ENCODE peak calls at places on chromosomes 12 and 14, in four cellular contexts. Y is K562, N is HepG2, K is GM12878. H is an unnamed sample.

GRCh38 chr14:49969961-49970360 is 77.1 kb downstream of the ARF6 start:
- DNase-seq in Y (no peak), N (no peak), K (no peak), H (no peak)

GRCh38 chr12:54478270-54478669 is 4.9 kb upstream of the GTSF1 start:
- DNase-seq in Y (no peak), N (no peak), K (no peak), H (no peak)

GRCh38 chr14:105760691-105761344 is 234.4 kb downstream of the TMEM121 start:
- DNase-seq in Y (no peak), N (no peak), K (no peak), H (no peak)

GRCh38 chr12:90020006-90020405 is 311.4 kb upstream of the ATP2B1 start:
- DNase-seq in Y (no peak), N (no peak), K (no peak), H (no peak)

GRCh38 chr14:71116206-71117122 is 209.2 kb downstream of the PCNX1 start:
- DNase-seq in Y (no peak), N (peak), K (peak), H (no peak)

GRCh38 chr14:30779210-30779609 is 95.1 kb upstream of the COCH start:
- DNase-seq in Y (no peak), N (no peak), K (no peak), H (no peak)

GRCh38 chr12:5499566-5500325 is 67.8 kb downstream of the NTF3 start:
- DNase-seq in Y (no peak), N (no peak), K (no peak), H (no peak)

GRCh38 chr12:87280893-87281292 is 748.3 kb downstream of the C12orf50 start:
- DNase-seq in Y (no peak), N (no peak), K (no peak), H (no peak)

GRCh38 chr12:4648099-4648498 is 752 bp downstream of the AKAP3 start:
- DNase-seq in Y (no peak), N (no peak), K (no peak), H (no peak)

GRCh38 chr12:27577688-27578087 is 53.7 kb downstream of the PPFIBP1 start:
- DNase-seq in Y (no peak), N (no peak), K (no peak), H (no peak)

GRCh38 chr14:76673261-76673660 is 88.0 kb upstream of the VASH1 start:
- DNase-seq in Y (no peak), N (no peak), K (no peak), H (no peak)

GRCh38 chr12:61357496-61357895 is 902.7 kb upstream of the USP15 start:
- DNase-seq in Y (no peak), N (no peak), K (no peak), H (no peak)

GRCh38 chr12:28539691-28540323 is 349.6 kb downstream of the CCDC91 start:
- DNase-seq in Y (no peak), N (no peak), K (no peak), H (no peak)

GRCh38 chr12:51246254-51246853 is 7.7 kb downstream of the DAZAP2 start:
- DNase-seq in Y (peak), N (no peak), K (no peak), H (no peak)

GRCh38 chr14:24816011-24816928 is 182.3 kb upstream of the GZMB start:
- DNase-seq in Y (no peak), N (peak), K (no peak), H (no peak)

GRCh38 chr14:35808076-35808657 is 928 bp downstream of the RALGAPA1 start:
- DNase-seq in Y (peak), N (no peak), K (no peak), H (peak)

GRCh38 chr14:68680541-68681051 is 112.3 kb downstream of the ZFP36L1 start:
- DNase-seq in Y (no peak), N (no peak), K (no peak), H (no peak)

GRCh38 chr12:123096159-123096558 is 54.7 kb downstream of the PITPNM2 start:
- DNase-seq in Y (no peak), N (no peak), K (no peak), H (no peak)

GRCh38 chr12:54439521-54440255 is 20.6 kb upstream of the ITGA5 start:
- DNase-seq in Y (peak), N (peak), K (no peak), H (peak)

GRCh38 chr12:107655281-107656065 is 30.1 kb upstream of the PWP1 start:
- DNase-seq in Y (no peak), N (no peak), K (no peak), H (no peak)

GRCh38 chr12:122422769-122423257 is 344 bp upstream of the CLIP1 start:
- DNase-seq in Y (peak), N (peak), K (no peak), H (no peak)

GRCh38 chr14:24605435-24606190 is 3.9 kb downstream of the GZMH start:
- DNase-seq in Y (peak), N (peak), K (no peak), H (peak)

GRCh38 chr14:104792101-104792884 is 3.3 kb downstream of the AKT1 start:
- DNase-seq in Y (no peak), N (no peak), K (no peak), H (no peak)

GRCh38 chr12:71904629-71905028 is 34.0 kb upstream of the TPH2 start:
- DNase-seq in Y (no peak), N (no peak), K (no peak), H (no peak)

GRCh38 chr14:102584871-102585869 is 7.3 kb upstream of the RCOR1 start:
- DNase-seq in Y (peak), N (no peak), K (no peak), H (no peak)

GRCh38 chr12:122244565-122245371 is 18.9 kb upstream of the DIABLO start:
- DNase-seq in Y (no peak), N (no peak), K (no peak), H (no peak)

GRCh38 chr14:99596071-99596627 is 7.9 kb downstream of the CCDC85C start:
- DNase-seq in Y (no peak), N (no peak), K (no peak), H (no peak)

GRCh38 chr12:25242981-25243764 is 7.6 kb downstream of the KRAS start:
- DNase-seq in Y (no peak), N (no peak), K (no peak), H (no peak)

GRCh38 chr14:105925615-105926414 is 399.4 kb downstream of the TMEM121 start:
- DNase-seq in Y (peak), N (no peak), K (no peak), H (no peak)

GRCh38 chr12:53684654-53685220 is 8.9 kb upstream of the ATP5MC2 start:
- DNase-seq in Y (no peak), N (no peak), K (no peak), H (no peak)

GRCh38 chr12:99619389-99620158 is 28.0 kb upstream of the GARIN6 start:
- DNase-seq in Y (peak), N (peak), K (no peak), H (peak)

GRCh38 chr12:69284131-69284530 is 44.8 kb downstream of the CPSF6 start:
- DNase-seq in Y (peak), N (peak), K (no peak), H (peak)

GRCh38 chr12:46770501-46771183 is 55.2 kb downstream of the SLC38A4 start:
- DNase-seq in Y (no peak), N (peak), K (no peak), H (peak)

GRCh38 chr12:56337753-56338221 is 897 bp upstream of the IL23A start:
- DNase-seq in Y (peak), N (no peak), K (no peak), H (no peak)

GRCh38 chr12:78035913-78036658 is 205.4 kb downstream of the NAV3 start:
- DNase-seq in Y (no peak), N (no peak), K (no peak), H (peak)

GRCh38 chr12:78036889-78037288 is 206.2 kb downstream of the NAV3 start:
- DNase-seq in Y (no peak), N (no peak), K (no peak), H (no peak)

GRCh38 chr12:78038986-78039385 is 208.3 kb downstream of the NAV3 start:
- DNase-seq in Y (no peak), N (no peak), K (no peak), H (no peak)

GRCh38 chr12:78038541-78038940 is 207.8 kb downstream of the NAV3 start:
- DNase-seq in Y (no peak), N (no peak), K (no peak), H (no peak)

GRCh38 chr12:78037707-78038106 is 207.0 kb downstream of the NAV3 start:
- DNase-seq in Y (no peak), N (no peak), K (no peak), H (no peak)
- TF ChIP-seq FOXK2 in Y (no peak), N (no peak), K (no peak), H (no peak)

GRCh38 chr14:85535916-85536834 is 6.2 kb downstream of the FLRT2 start:
- DNase-seq in Y (no peak), N (peak), K (no peak), H (no peak)
- TF ChIP-seq SP1 in Y (no peak), N (no peak), K (no peak), H (no peak)

DNA sequence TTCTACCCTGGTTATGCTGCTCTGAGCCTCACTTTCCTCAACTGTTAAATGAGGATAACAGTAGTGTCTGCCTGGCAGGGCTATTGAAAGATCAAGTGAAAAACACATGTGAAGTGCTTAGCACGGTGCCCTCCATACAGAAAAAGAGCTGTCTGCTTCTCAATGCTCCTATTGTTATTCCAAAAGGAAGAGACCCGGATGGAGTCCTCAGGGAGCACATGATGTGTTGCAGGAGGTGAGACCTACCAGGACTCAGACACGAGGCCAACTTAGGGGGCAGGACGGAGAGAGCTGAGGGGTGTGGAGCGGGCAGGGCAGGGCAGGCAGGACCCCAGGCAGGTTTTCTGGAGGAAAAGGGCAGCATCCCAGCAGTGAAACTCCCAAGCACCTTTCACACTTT is 8.9 kb downstream of the FAIM2 start:
- DNase-seq in Y (no peak), N (no peak), K (no peak), H (no peak)
- TF ChIP-seq FOXM1 in Y (no peak), N (no peak), K (no peak), H (no peak)

DNA sequence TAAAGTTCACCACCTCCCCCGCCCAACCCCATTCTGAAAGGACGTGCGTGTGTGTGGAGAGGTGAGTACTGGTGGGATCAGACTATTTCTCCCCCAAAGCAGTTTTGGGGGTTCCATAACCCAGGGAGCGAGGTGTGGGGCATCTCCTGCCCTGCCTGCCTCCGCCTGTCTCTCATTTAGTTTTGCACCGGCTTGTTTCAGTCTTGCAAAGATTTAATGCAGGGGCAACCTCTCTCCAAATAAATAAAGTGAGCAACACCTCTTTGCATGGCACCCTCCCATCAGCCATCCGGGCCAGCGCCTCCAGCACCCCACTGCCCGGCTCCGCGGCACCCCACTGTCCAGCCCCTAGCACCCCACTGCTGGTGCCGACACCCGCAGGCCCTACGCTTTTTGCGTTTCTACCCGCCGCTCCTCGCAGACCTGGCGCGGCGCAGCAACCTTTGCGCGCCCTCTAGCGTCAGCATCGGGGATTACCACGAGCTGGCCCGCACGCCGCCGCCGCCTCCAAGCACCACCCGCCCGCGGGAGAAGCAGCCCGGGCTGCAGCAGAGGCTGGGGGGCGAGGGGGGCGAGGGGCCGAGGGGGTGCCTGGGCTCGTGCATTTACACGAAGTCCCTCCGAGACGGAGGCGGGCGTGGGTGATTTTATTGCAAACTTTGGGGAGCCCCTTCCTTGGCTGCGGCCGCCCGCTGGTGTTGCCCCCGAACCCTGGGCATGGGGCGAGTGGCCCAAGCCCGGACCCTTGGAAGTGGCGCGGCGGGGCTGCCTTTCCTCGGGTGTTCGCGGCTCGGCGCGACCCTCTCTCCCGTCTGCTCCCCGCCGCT is 55.8 kb upstream of the VRK1 start:
- DNase-seq in Y (peak), N (no peak), K (no peak), H (peak)
- TF ChIP-seq FOXK2 in Y (no peak), N (no peak), K (no peak), H (no peak)

GRCh38 chr14:63614964-63615363 is 26.7 kb downstream of the WDR89 start:
- DNase-seq in Y (no peak), N (no peak), K (no peak), H (no peak)
- TF ChIP-seq SP1 in Y (no peak), N (no peak), K (no peak), H (no peak)

DNA sequence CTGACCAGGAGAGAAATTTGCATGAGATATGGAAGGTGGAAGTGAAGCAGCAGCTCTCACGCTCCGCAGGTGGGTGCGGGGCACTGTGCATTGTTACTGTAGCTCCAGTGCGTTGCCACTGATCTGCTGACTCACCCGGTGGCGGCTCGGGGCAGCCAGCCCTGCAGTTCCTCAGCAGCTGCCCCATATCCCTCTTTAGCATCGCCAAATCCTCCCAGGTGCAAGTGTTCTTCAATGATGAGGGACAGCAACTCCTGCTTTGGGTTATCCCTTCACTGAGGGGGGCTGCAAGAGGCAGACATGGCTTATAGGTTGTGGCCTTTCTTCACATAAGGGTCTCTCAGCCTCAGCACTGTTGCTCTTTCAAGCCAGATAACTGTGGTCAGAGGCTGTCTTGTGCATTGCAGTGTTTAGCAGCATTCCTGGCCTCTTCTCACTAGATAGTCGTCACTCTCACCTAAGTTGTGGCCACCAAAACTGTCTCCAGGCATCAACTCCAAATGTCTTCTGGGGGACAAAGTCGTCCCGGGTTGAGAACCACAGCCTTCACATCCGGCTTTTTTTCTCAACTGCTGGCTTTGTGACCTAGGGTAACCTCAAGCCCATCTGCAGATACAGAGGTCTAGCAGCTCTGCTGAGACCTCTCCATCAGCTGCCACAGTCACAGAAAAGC is 180.8 kb downstream of the EFCAB11 start:
- DNase-seq in Y (peak), N (peak), K (peak), H (no peak)
- TF ChIP-seq FOXM1 in Y (no peak), N (no peak), K (peak), H (no peak)

DNA sequence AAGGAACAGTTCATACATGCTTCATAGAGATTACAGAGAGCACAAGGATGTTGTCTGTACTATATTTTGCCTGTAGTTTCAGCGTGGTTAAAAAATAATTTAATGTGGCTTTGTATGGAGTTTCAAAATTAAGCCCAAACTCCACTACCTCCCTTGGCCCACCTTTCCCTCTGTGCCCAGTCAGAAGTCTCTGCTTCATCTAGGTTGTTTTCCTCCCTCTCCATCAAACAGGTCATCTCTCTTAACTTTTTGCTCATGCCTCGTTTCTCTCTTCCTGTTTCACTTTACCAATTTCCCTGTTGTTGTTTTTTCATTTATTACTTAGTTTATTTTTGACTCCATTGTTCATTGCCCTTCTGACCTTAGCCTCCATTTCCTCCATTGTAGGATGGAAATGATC is 94.9 kb upstream of the NEDD1 start:
- DNase-seq in Y (no peak), N (no peak), K (no peak), H (no peak)
- TF ChIP-seq FOXK2 in Y (no peak), N (no peak), K (no peak), H (no peak)